ENCODE peak calls at places on chromosomes 11 and 22, in eight cellular contexts. T is IMR-90; I is PC-3; G is pancreas; L is astrocyte of the spinal cord; O is CD8-positive, alpha-beta memory T cell; R is AG09309; J is GM06990. H is an unnamed sample.

GRCh38 chr11:75476716-75477613 is 44.0 kb upstream of the KLHL35 start:
- DNase-seq in O (no peak), L (no peak), R (no peak), I (no peak), J (no peak), T (no peak), G (peak; percentile 94), H (no peak)

GRCh38 chr11:8091671-8092070 is 10.7 kb downstream of the TUB start:
- DNase-seq in I (no peak), O (no peak), R (no peak), G (no peak), L (no peak), T (no peak), J (no peak), H (no peak)

GRCh38 chr11:1918436-1919315 is 827 bp upstream of the TNNT3 start:
- DNase-seq in R (no peak), I (no peak), J (no peak), G (peak; percentile 53), T (no peak), L (no peak), O (no peak), H (no peak)

GRCh38 chr11:69926376-69927050 is 107.3 kb upstream of the FGF3 start:
- DNase-seq in O (peak; percentile 13), R (no peak), G (no peak), T (no peak), I (no peak), J (no peak), L (no peak), H (peak; percentile 34)

GRCh38 chr11:32829157-32829679 is 509 bp upstream of the PRRG4 start:
- DNase-seq in G (no peak), O (no peak), T (no peak), J (no peak), R (no peak), L (no peak), I (peak; percentile 44), H (no peak)

GRCh38 chr22:48084041-48084748 is 1321.7 kb downstream of the TBC1D22A start:
- DNase-seq in I (no peak), T (no peak), R (no peak), L (no peak), G (no peak), J (peak; percentile 36), O (no peak), H (no peak)

GRCh38 chr22:49193348-49193747 is 634.3 kb downstream of the BRD1 start:
- DNase-seq in R (no peak), I (no peak), J (no peak), G (no peak), O (peak; percentile 42), T (no peak), L (no peak), H (no peak)

GRCh38 chr22:21991774-21992173 is 9.2 kb upstream of the TOP3B start:
- DNase-seq in R (no peak), I (no peak), T (no peak), L (no peak), O (no peak), G (no peak), J (no peak), H (no peak)

GRCh38 chr22:30774566-30774965 is 79.9 kb downstream of the OSBP2 start:
- DNase-seq in L (no peak), G (no peak), J (no peak), O (no peak), R (no peak), T (no peak), I (peak; percentile 70), H (no peak)

GRCh38 chr11:11531127-11531526 is 90.7 kb downstream of the GALNT18 start:
- DNase-seq in O (no peak), G (no peak), I (no peak), J (no peak), T (no peak), R (no peak), L (no peak), H (no peak)

GRCh38 chr11:126410649-126411048 is 55.2 kb downstream of the ST3GAL4 start:
- DNase-seq in L (no peak), G (no peak), J (no peak), T (peak; percentile 22), O (no peak), R (no peak), I (no peak), H (no peak)

GRCh38 chr11:93033093-93033492 is 63.6 kb downstream of the MTNR1B start:
- DNase-seq in G (no peak), I (no peak), O (no peak), T (no peak), J (no peak), R (no peak), L (no peak), H (no peak)

DNA sequence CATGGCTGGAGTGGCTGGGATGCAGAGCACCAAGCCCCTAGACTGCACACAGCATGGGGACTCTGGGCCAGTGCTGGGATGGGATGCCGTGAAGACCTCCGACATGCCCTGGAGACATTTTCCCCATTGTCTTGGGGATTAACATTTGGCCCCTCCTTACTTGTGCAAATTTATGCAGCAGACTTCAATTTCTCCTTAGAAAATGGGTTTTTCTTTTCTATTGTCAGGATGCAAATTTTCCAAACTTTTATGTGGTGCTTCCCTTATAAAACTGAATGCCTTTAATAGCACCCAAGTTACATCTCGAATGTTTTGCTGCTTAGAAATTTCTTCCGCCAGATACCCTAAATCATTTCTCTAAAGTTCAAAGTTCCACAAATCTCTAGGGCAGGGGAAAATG is 29.2 kb downstream of the RSF1 start:
- DNase-seq in G (no peak), I (no peak), T (no peak), R (no peak), L (no peak), J (no peak), O (no peak), H (no peak)
- H3K4me3 ChIP-seq in G (no peak overlapping the region), I (no peak overlapping the region), T (no peak overlapping the region), R (no peak overlapping the region), L (no peak overlapping the region), J (no peak overlapping the region), O (no peak overlapping the region), H (no peak overlapping the region)

DNA sequence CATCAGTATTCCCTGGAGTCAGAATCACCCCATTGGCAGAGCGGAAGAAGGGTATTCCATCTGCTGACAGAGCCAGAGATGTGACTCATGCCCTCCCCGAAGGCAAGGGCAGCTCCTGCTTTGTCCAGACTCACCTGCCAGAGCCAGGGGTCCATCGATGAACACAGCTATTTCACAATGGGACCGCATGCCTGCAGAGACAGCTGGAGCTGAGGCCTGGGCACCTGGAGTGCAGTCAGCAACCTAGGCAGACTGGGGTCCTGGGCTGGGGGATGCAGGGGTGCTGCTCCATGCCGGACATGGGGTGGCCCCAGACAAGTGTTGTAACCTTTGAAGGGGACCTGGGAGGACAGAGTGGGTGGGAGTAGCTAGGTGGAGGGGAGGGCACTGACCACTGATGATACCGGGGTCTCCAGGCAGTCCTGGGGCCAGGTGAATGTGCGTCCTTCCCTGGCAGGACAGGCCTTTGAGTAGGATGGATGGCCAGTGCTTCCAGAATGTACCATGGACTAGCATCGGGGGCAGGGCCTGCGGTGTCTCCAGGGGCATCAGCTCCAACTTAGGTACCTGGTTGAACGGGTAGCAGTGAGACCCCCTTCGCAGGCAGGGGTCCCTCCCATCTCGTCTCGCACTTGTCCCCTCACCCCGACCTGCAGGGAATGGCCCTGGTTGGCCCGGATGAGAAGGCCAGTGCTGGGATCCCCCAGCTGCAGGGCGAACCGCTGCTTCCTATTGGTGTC is 1.7 kb downstream of the TRPT1 start:
- DNase-seq in I (peak; percentile 49), G (peak; percentile 79), R (no peak), T (no peak), O (peak; percentile 46), J (no peak), L (no peak), H (no peak)
- H3K4me3 ChIP-seq in I (no peak overlapping the region), G (no peak overlapping the region), R (no peak overlapping the region), T (no peak overlapping the region), O (no peak overlapping the region), J (peak overlapping the region; percentile 94), L (no peak overlapping the region), H (no peak overlapping the region)

GRCh38 chr22:25071720-25072119 is 119.2 kb downstream of the KIAA1671 start:
- DNase-seq in L (no peak), G (no peak), R (no peak), O (no peak), I (no peak), J (no peak), T (no peak), H (no peak)

GRCh38 chr22:25069426-25069757 is 116.9 kb downstream of the KIAA1671 start:
- DNase-seq in T (no peak), O (no peak), G (no peak), I (no peak), J (no peak), R (no peak), L (no peak), H (no peak)

GRCh38 chr22:25070870-25071465 is 118.5 kb downstream of the KIAA1671 start:
- DNase-seq in R (no peak), O (no peak), J (no peak), I (no peak), L (no peak), T (no peak), G (no peak), H (no peak)

GRCh38 chr22:25068701-25069100 is 116.2 kb downstream of the KIAA1671 start:
- DNase-seq in O (peak; percentile 57), J (no peak), I (no peak), G (no peak), R (no peak), L (no peak), T (no peak), H (no peak)

DNA sequence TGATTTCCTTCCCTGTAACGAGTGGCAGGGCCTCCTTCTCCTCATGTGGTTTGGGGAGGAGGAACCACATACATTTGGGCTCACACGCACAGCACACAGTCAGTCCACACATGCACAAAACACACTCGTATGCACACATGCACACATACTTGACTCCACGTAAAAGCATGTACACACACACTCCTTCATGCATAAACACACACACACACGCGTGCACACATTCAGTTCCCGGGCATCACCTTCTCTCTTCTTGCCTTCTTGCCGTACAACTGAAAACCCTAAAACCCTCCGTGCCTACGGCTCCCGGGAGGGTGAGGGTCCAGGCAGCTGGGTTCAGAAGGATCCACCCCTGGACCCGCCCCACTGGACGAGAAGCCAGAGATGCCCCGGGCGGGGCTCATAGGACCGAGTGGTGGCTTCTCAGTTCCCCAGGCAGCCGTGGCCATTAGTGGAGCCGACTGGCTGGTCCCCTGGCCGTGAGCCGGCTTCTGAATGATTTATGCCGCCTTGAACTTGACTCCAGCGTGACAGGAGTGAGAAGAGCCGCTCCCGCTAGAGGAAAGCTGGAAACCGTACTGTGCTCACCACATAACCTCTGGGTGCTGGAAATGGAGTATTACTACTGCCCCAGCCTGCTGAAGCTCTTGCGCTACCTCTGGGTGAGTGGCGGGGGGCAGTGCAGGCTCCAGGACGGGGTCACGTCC is 117.4 kb downstream of the KIAA1671 start:
- DNase-seq in J (no peak), I (no peak), O (peak; percentile 51), L (no peak), R (no peak), G (no peak), T (no peak), H (no peak)
- H3K4me3 ChIP-seq in J (peak overlapping the region; percentile 47), I (no peak overlapping the region), O (peak overlapping the region; percentile 62), L (no peak overlapping the region), R (no peak overlapping the region), G (no peak overlapping the region), T (no peak overlapping the region), H (no peak overlapping the region)

GRCh38 chr11:24900960-24901549 is 404.2 kb downstream of the LUZP2 start:
- DNase-seq in O (no peak), R (no peak), T (no peak), I (no peak), G (no peak), J (no peak), L (no peak), H (no peak)

GRCh38 chr11:24896118-24896835 is 399.4 kb downstream of the LUZP2 start:
- DNase-seq in O (no peak), J (no peak), T (no peak), I (no peak), L (no peak), R (no peak), G (peak; percentile 73), H (no peak)

GRCh38 chr11:24903555-24903954 is 406.7 kb downstream of the LUZP2 start:
- DNase-seq in J (no peak), O (no peak), I (no peak), G (no peak), R (no peak), L (no peak), T (no peak), H (no peak)

GRCh38 chr11:24900524-24900923 is 403.7 kb downstream of the LUZP2 start:
- DNase-seq in O (no peak), J (no peak), I (no peak), R (no peak), T (peak; percentile 0), G (no peak), L (no peak), H (no peak)
- H3K4me3 ChIP-seq in O (no peak overlapping the region), J (no peak overlapping the region), I (no peak overlapping the region), R (no peak overlapping the region), T (peak overlapping the region; percentile 7), G (no peak overlapping the region), L (no peak overlapping the region), H (no peak overlapping the region)